ENCODE peak calls at places on chromosome 10, in ten cellular contexts. One of them, this sample, is unnamed.
A peak's percentile ranks its signal among the peaks of the same experiment; 100 is the strongest.

GRCh38 chr10:116737582-116738358 is 4.6 kb downstream of the HSPA12A start:
- DNase-seq in AG09309: no peak
- DNase-seq in ovary: peak; percentile 64
- DNase-seq in nucleus accumbens: no peak
- DNase-seq in IMR-90: no peak
- DNase-seq in AML-193: no peak
- DNase-seq in activated CD8-positive, alpha-beta T cell treated with anti-CD3 and anti-CD28 coated beads, Interleukin-2, amount 10 ng/mL, durations not matched to agents 7 days and 5 days: no peak
- DNase-seq in activated CD4-positive, alpha-beta T cell treated with anti-CD3 and anti-CD28 coated beads, Interleukin-2, amount 10 ng/mL, durations not matched to agents 7 days and 5 days: no peak
- DNase-seq in NCI-H2081: no peak
- DNase-seq in dermis microvascular lymphatic vessel endothelial cell: no peak
- DNase-seq in this sample: no peak

GRCh38 chr10:93777092-93777491 is 19.4 kb downstream of the LGI1 start:
- DNase-seq in AG09309: no peak
- DNase-seq in ovary: no peak
- DNase-seq in nucleus accumbens: no peak
- DNase-seq in IMR-90: no peak
- DNase-seq in AML-193: no peak
- DNase-seq in activated CD8-positive, alpha-beta T cell treated with anti-CD3 and anti-CD28 coated beads, Interleukin-2, amount 10 ng/mL, durations not matched to agents 7 days and 5 days: no peak
- DNase-seq in activated CD4-positive, alpha-beta T cell treated with anti-CD3 and anti-CD28 coated beads, Interleukin-2, amount 10 ng/mL, durations not matched to agents 7 days and 5 days: no peak
- DNase-seq in NCI-H2081: no peak
- DNase-seq in dermis microvascular lymphatic vessel endothelial cell: no peak
- DNase-seq in this sample: no peak

GRCh38 chr10:51137741-51138529 is 63.6 kb downstream of the PRKG1 start:
- DNase-seq in AG09309: peak; percentile 53
- DNase-seq in ovary: no peak
- DNase-seq in nucleus accumbens: no peak
- DNase-seq in IMR-90: peak; percentile 76
- DNase-seq in AML-193: no peak
- DNase-seq in activated CD8-positive, alpha-beta T cell treated with anti-CD3 and anti-CD28 coated beads, Interleukin-2, amount 10 ng/mL, durations not matched to agents 7 days and 5 days: no peak
- DNase-seq in activated CD4-positive, alpha-beta T cell treated with anti-CD3 and anti-CD28 coated beads, Interleukin-2, amount 10 ng/mL, durations not matched to agents 7 days and 5 days: no peak
- DNase-seq in NCI-H2081: no peak
- DNase-seq in dermis microvascular lymphatic vessel endothelial cell: no peak
- DNase-seq in this sample: no peak

GRCh38 chr10:49615721-49616120 is 1.9 kb downstream of the CHAT start:
- DNase-seq in AG09309: no peak
- DNase-seq in ovary: peak; percentile 15
- DNase-seq in nucleus accumbens: no peak
- DNase-seq in IMR-90: no peak
- DNase-seq in AML-193: no peak
- DNase-seq in activated CD8-positive, alpha-beta T cell treated with anti-CD3 and anti-CD28 coated beads, Interleukin-2, amount 10 ng/mL, durations not matched to agents 7 days and 5 days: no peak
- DNase-seq in activated CD4-positive, alpha-beta T cell treated with anti-CD3 and anti-CD28 coated beads, Interleukin-2, amount 10 ng/mL, durations not matched to agents 7 days and 5 days: no peak
- DNase-seq in NCI-H2081: no peak
- DNase-seq in dermis microvascular lymphatic vessel endothelial cell: no peak
- DNase-seq in this sample: no peak

GRCh38 chr10:92688927-92689662 is 660 bp upstream of the HHEX start:
- DNase-seq in AG09309: no peak
- DNase-seq in ovary: no peak
- DNase-seq in nucleus accumbens: no peak
- DNase-seq in IMR-90: peak; percentile 31
- DNase-seq in AML-193: no peak
- DNase-seq in activated CD8-positive, alpha-beta T cell treated with anti-CD3 and anti-CD28 coated beads, Interleukin-2, amount 10 ng/mL, durations not matched to agents 7 days and 5 days: peak; percentile 23
- DNase-seq in activated CD4-positive, alpha-beta T cell treated with anti-CD3 and anti-CD28 coated beads, Interleukin-2, amount 10 ng/mL, durations not matched to agents 7 days and 5 days: peak; percentile 6
- DNase-seq in NCI-H2081: no peak
- DNase-seq in dermis microvascular lymphatic vessel endothelial cell: peak; percentile 58
- DNase-seq in this sample: peak; percentile 19

GRCh38 chr10:113995201-113995600 is 48.5 kb upstream of the ADRB1 start:
- DNase-seq in AG09309: no peak
- DNase-seq in ovary: no peak
- DNase-seq in nucleus accumbens: no peak
- DNase-seq in IMR-90: no peak
- DNase-seq in AML-193: no peak
- DNase-seq in activated CD8-positive, alpha-beta T cell treated with anti-CD3 and anti-CD28 coated beads, Interleukin-2, amount 10 ng/mL, durations not matched to agents 7 days and 5 days: no peak
- DNase-seq in activated CD4-positive, alpha-beta T cell treated with anti-CD3 and anti-CD28 coated beads, Interleukin-2, amount 10 ng/mL, durations not matched to agents 7 days and 5 days: no peak
- DNase-seq in NCI-H2081: no peak
- DNase-seq in dermis microvascular lymphatic vessel endothelial cell: no peak
- DNase-seq in this sample: no peak

GRCh38 chr10:43259981-43260761 is 6.7 kb downstream of the RASGEF1A start:
- DNase-seq in AG09309: no peak
- DNase-seq in ovary: peak; percentile 49
- DNase-seq in nucleus accumbens: no peak
- DNase-seq in IMR-90: no peak
- DNase-seq in AML-193: no peak
- DNase-seq in activated CD8-positive, alpha-beta T cell treated with anti-CD3 and anti-CD28 coated beads, Interleukin-2, amount 10 ng/mL, durations not matched to agents 7 days and 5 days: no peak
- DNase-seq in activated CD4-positive, alpha-beta T cell treated with anti-CD3 and anti-CD28 coated beads, Interleukin-2, amount 10 ng/mL, durations not matched to agents 7 days and 5 days: no peak
- DNase-seq in NCI-H2081: no peak
- DNase-seq in dermis microvascular lymphatic vessel endothelial cell: peak; percentile 22
- DNase-seq in this sample: no peak

GRCh38 chr10:69421611-69422308 is 5.0 kb upstream of the TACR2 start:
- DNase-seq in AG09309: no peak
- DNase-seq in ovary: no peak
- DNase-seq in nucleus accumbens: no peak
- DNase-seq in IMR-90: peak; percentile 41
- DNase-seq in AML-193: no peak
- DNase-seq in activated CD8-positive, alpha-beta T cell treated with anti-CD3 and anti-CD28 coated beads, Interleukin-2, amount 10 ng/mL, durations not matched to agents 7 days and 5 days: no peak
- DNase-seq in activated CD4-positive, alpha-beta T cell treated with anti-CD3 and anti-CD28 coated beads, Interleukin-2, amount 10 ng/mL, durations not matched to agents 7 days and 5 days: no peak
- DNase-seq in NCI-H2081: no peak
- DNase-seq in dermis microvascular lymphatic vessel endothelial cell: no peak
- DNase-seq in this sample: peak; percentile 62

GRCh38 chr10:31582365-31583052 is 263.5 kb downstream of the ZEB1 start:
- DNase-seq in AG09309: no peak
- DNase-seq in ovary: no peak
- DNase-seq in nucleus accumbens: no peak
- DNase-seq in IMR-90: peak; percentile 47
- DNase-seq in AML-193: peak; percentile 10
- DNase-seq in activated CD8-positive, alpha-beta T cell treated with anti-CD3 and anti-CD28 coated beads, Interleukin-2, amount 10 ng/mL, durations not matched to agents 7 days and 5 days: no peak
- DNase-seq in activated CD4-positive, alpha-beta T cell treated with anti-CD3 and anti-CD28 coated beads, Interleukin-2, amount 10 ng/mL, durations not matched to agents 7 days and 5 days: no peak
- DNase-seq in NCI-H2081: no peak
- DNase-seq in dermis microvascular lymphatic vessel endothelial cell: peak; percentile 22
- DNase-seq in this sample: no peak

GRCh38 chr10:37855691-37856090 is 1.7 kb downstream of the ZNF248 start:
- DNase-seq in AG09309: no peak
- DNase-seq in ovary: no peak
- DNase-seq in nucleus accumbens: no peak
- DNase-seq in IMR-90: no peak
- DNase-seq in AML-193: no peak
- DNase-seq in activated CD8-positive, alpha-beta T cell treated with anti-CD3 and anti-CD28 coated beads, Interleukin-2, amount 10 ng/mL, durations not matched to agents 7 days and 5 days: no peak
- DNase-seq in activated CD4-positive, alpha-beta T cell treated with anti-CD3 and anti-CD28 coated beads, Interleukin-2, amount 10 ng/mL, durations not matched to agents 7 days and 5 days: no peak
- DNase-seq in NCI-H2081: no peak
- DNase-seq in dermis microvascular lymphatic vessel endothelial cell: no peak
- DNase-seq in this sample: no peak

GRCh38 chr10:97048649-97049427 is 136.9 kb downstream of the SLIT1 start:
- DNase-seq in AG09309: no peak
- DNase-seq in ovary: no peak
- DNase-seq in nucleus accumbens: no peak
- DNase-seq in IMR-90: no peak
- DNase-seq in AML-193: no peak
- DNase-seq in activated CD8-positive, alpha-beta T cell treated with anti-CD3 and anti-CD28 coated beads, Interleukin-2, amount 10 ng/mL, durations not matched to agents 7 days and 5 days: no peak
- DNase-seq in activated CD4-positive, alpha-beta T cell treated with anti-CD3 and anti-CD28 coated beads, Interleukin-2, amount 10 ng/mL, durations not matched to agents 7 days and 5 days: no peak
- DNase-seq in NCI-H2081: no peak
- DNase-seq in dermis microvascular lymphatic vessel endothelial cell: no peak
- DNase-seq in this sample: no peak

GRCh38 chr10:73931767-73932624 is 21.1 kb downstream of the PLAU start:
- DNase-seq in AG09309: no peak
- DNase-seq in ovary: no peak
- DNase-seq in nucleus accumbens: no peak
- DNase-seq in IMR-90: no peak
- DNase-seq in AML-193: no peak
- DNase-seq in activated CD8-positive, alpha-beta T cell treated with anti-CD3 and anti-CD28 coated beads, Interleukin-2, amount 10 ng/mL, durations not matched to agents 7 days and 5 days: peak; percentile 70
- DNase-seq in activated CD4-positive, alpha-beta T cell treated with anti-CD3 and anti-CD28 coated beads, Interleukin-2, amount 10 ng/mL, durations not matched to agents 7 days and 5 days: peak; percentile 64
- DNase-seq in NCI-H2081: no peak
- DNase-seq in dermis microvascular lymphatic vessel endothelial cell: peak; percentile 39
- DNase-seq in this sample: no peak

GRCh38 chr10:80289451-80290287 is at the start of gene MAT1A:
- DNase-seq in AG09309: no peak
- DNase-seq in ovary: no peak
- DNase-seq in nucleus accumbens: no peak
- DNase-seq in IMR-90: peak; percentile 3
- DNase-seq in AML-193: no peak
- DNase-seq in activated CD8-positive, alpha-beta T cell treated with anti-CD3 and anti-CD28 coated beads, Interleukin-2, amount 10 ng/mL, durations not matched to agents 7 days and 5 days: no peak
- DNase-seq in activated CD4-positive, alpha-beta T cell treated with anti-CD3 and anti-CD28 coated beads, Interleukin-2, amount 10 ng/mL, durations not matched to agents 7 days and 5 days: no peak
- DNase-seq in NCI-H2081: no peak
- DNase-seq in dermis microvascular lymphatic vessel endothelial cell: no peak
- DNase-seq in this sample: no peak

GRCh38 chr10:124356706-124357582 is 61.8 kb downstream of the OAT start:
- DNase-seq in AG09309: no peak
- DNase-seq in ovary: no peak
- DNase-seq in nucleus accumbens: no peak
- DNase-seq in IMR-90: no peak
- DNase-seq in AML-193: no peak
- DNase-seq in activated CD8-positive, alpha-beta T cell treated with anti-CD3 and anti-CD28 coated beads, Interleukin-2, amount 10 ng/mL, durations not matched to agents 7 days and 5 days: no peak
- DNase-seq in activated CD4-positive, alpha-beta T cell treated with anti-CD3 and anti-CD28 coated beads, Interleukin-2, amount 10 ng/mL, durations not matched to agents 7 days and 5 days: no peak
- DNase-seq in NCI-H2081: no peak
- DNase-seq in dermis microvascular lymphatic vessel endothelial cell: no peak
- DNase-seq in this sample: no peak

GRCh38 chr10:129328531-129328930 is 138.5 kb upstream of the MGMT start:
- DNase-seq in AG09309: no peak
- DNase-seq in ovary: no peak
- DNase-seq in nucleus accumbens: no peak
- DNase-seq in IMR-90: peak; percentile 74
- DNase-seq in AML-193: no peak
- DNase-seq in activated CD8-positive, alpha-beta T cell treated with anti-CD3 and anti-CD28 coated beads, Interleukin-2, amount 10 ng/mL, durations not matched to agents 7 days and 5 days: no peak
- DNase-seq in activated CD4-positive, alpha-beta T cell treated with anti-CD3 and anti-CD28 coated beads, Interleukin-2, amount 10 ng/mL, durations not matched to agents 7 days and 5 days: no peak
- DNase-seq in NCI-H2081: no peak
- DNase-seq in dermis microvascular lymphatic vessel endothelial cell: peak; percentile 35
- DNase-seq in this sample: no peak

GRCh38 chr10:132555648-132556575 is 18.3 kb downstream of the INPP5A start:
- DNase-seq in AG09309: no peak
- DNase-seq in ovary: no peak
- DNase-seq in nucleus accumbens: no peak
- DNase-seq in IMR-90: no peak
- DNase-seq in AML-193: no peak
- DNase-seq in activated CD8-positive, alpha-beta T cell treated with anti-CD3 and anti-CD28 coated beads, Interleukin-2, amount 10 ng/mL, durations not matched to agents 7 days and 5 days: no peak
- DNase-seq in activated CD4-positive, alpha-beta T cell treated with anti-CD3 and anti-CD28 coated beads, Interleukin-2, amount 10 ng/mL, durations not matched to agents 7 days and 5 days: no peak
- DNase-seq in NCI-H2081: no peak
- DNase-seq in dermis microvascular lymphatic vessel endothelial cell: no peak
- DNase-seq in this sample: no peak

GRCh38 chr10:14253079-14253478 is 77.6 kb downstream of the FRMD4A start:
- DNase-seq in AG09309: no peak
- DNase-seq in ovary: no peak
- DNase-seq in nucleus accumbens: no peak
- DNase-seq in IMR-90: no peak
- DNase-seq in AML-193: no peak
- DNase-seq in activated CD8-positive, alpha-beta T cell treated with anti-CD3 and anti-CD28 coated beads, Interleukin-2, amount 10 ng/mL, durations not matched to agents 7 days and 5 days: no peak
- DNase-seq in activated CD4-positive, alpha-beta T cell treated with anti-CD3 and anti-CD28 coated beads, Interleukin-2, amount 10 ng/mL, durations not matched to agents 7 days and 5 days: no peak
- DNase-seq in NCI-H2081: no peak
- DNase-seq in dermis microvascular lymphatic vessel endothelial cell: no peak
- DNase-seq in this sample: no peak

GRCh38 chr10:83122336-83122735 is 1017.0 kb upstream of the GHITM start:
- DNase-seq in AG09309: peak; percentile 63
- DNase-seq in ovary: no peak
- DNase-seq in nucleus accumbens: no peak
- DNase-seq in IMR-90: no peak
- DNase-seq in AML-193: no peak
- DNase-seq in activated CD8-positive, alpha-beta T cell treated with anti-CD3 and anti-CD28 coated beads, Interleukin-2, amount 10 ng/mL, durations not matched to agents 7 days and 5 days: no peak
- DNase-seq in activated CD4-positive, alpha-beta T cell treated with anti-CD3 and anti-CD28 coated beads, Interleukin-2, amount 10 ng/mL, durations not matched to agents 7 days and 5 days: no peak
- DNase-seq in NCI-H2081: no peak
- DNase-seq in dermis microvascular lymphatic vessel endothelial cell: no peak
- DNase-seq in this sample: no peak

GRCh38 chr10:50511512-50512213 is 112.1 kb downstream of the SGMS1 start:
- DNase-seq in AG09309: no peak
- DNase-seq in ovary: no peak
- DNase-seq in nucleus accumbens: no peak
- DNase-seq in IMR-90: peak; percentile 80
- DNase-seq in AML-193: no peak
- DNase-seq in activated CD8-positive, alpha-beta T cell treated with anti-CD3 and anti-CD28 coated beads, Interleukin-2, amount 10 ng/mL, durations not matched to agents 7 days and 5 days: no peak
- DNase-seq in activated CD4-positive, alpha-beta T cell treated with anti-CD3 and anti-CD28 coated beads, Interleukin-2, amount 10 ng/mL, durations not matched to agents 7 days and 5 days: no peak
- DNase-seq in NCI-H2081: no peak
- DNase-seq in dermis microvascular lymphatic vessel endothelial cell: peak; percentile 46
- DNase-seq in this sample: no peak

GRCh38 chr10:99975106-99975829 is 34.5 kb downstream of the DNMBP start:
- DNase-seq in AG09309: no peak
- DNase-seq in ovary: no peak
- DNase-seq in nucleus accumbens: no peak
- DNase-seq in IMR-90: no peak
- DNase-seq in AML-193: no peak
- DNase-seq in activated CD8-positive, alpha-beta T cell treated with anti-CD3 and anti-CD28 coated beads, Interleukin-2, amount 10 ng/mL, durations not matched to agents 7 days and 5 days: no peak
- DNase-seq in activated CD4-positive, alpha-beta T cell treated with anti-CD3 and anti-CD28 coated beads, Interleukin-2, amount 10 ng/mL, durations not matched to agents 7 days and 5 days: no peak
- DNase-seq in NCI-H2081: no peak
- DNase-seq in dermis microvascular lymphatic vessel endothelial cell: no peak
- DNase-seq in this sample: no peak

GRCh38 chr10:91617073-91617580 is 15.7 kb downstream of the PPP1R3C start:
- DNase-seq in AG09309: no peak
- DNase-seq in ovary: no peak
- DNase-seq in nucleus accumbens: no peak
- DNase-seq in IMR-90: peak; percentile 94
- DNase-seq in AML-193: no peak
- DNase-seq in activated CD8-positive, alpha-beta T cell treated with anti-CD3 and anti-CD28 coated beads, Interleukin-2, amount 10 ng/mL, durations not matched to agents 7 days and 5 days: no peak
- DNase-seq in activated CD4-positive, alpha-beta T cell treated with anti-CD3 and anti-CD28 coated beads, Interleukin-2, amount 10 ng/mL, durations not matched to agents 7 days and 5 days: no peak
- DNase-seq in NCI-H2081: no peak
- DNase-seq in dermis microvascular lymphatic vessel endothelial cell: peak; percentile 28
- DNase-seq in this sample: no peak

GRCh38 chr10:66836057-66836456 is 89.8 kb upstream of the LRRTM3 start:
- DNase-seq in AG09309: peak; percentile 8
- DNase-seq in ovary: no peak
- DNase-seq in nucleus accumbens: no peak
- DNase-seq in IMR-90: peak; percentile 81
- DNase-seq in AML-193: no peak
- DNase-seq in activated CD8-positive, alpha-beta T cell treated with anti-CD3 and anti-CD28 coated beads, Interleukin-2, amount 10 ng/mL, durations not matched to agents 7 days and 5 days: no peak
- DNase-seq in activated CD4-positive, alpha-beta T cell treated with anti-CD3 and anti-CD28 coated beads, Interleukin-2, amount 10 ng/mL, durations not matched to agents 7 days and 5 days: no peak
- DNase-seq in NCI-H2081: no peak
- DNase-seq in dermis microvascular lymphatic vessel endothelial cell: no peak
- DNase-seq in this sample: no peak

GRCh38 chr10:114306116-114306973 is 67.3 kb downstream of the VWA2 start:
- DNase-seq in AG09309: peak; percentile 69
- DNase-seq in ovary: no peak
- DNase-seq in nucleus accumbens: no peak
- DNase-seq in IMR-90: peak; percentile 94
- DNase-seq in AML-193: no peak
- DNase-seq in activated CD8-positive, alpha-beta T cell treated with anti-CD3 and anti-CD28 coated beads, Interleukin-2, amount 10 ng/mL, durations not matched to agents 7 days and 5 days: no peak
- DNase-seq in activated CD4-positive, alpha-beta T cell treated with anti-CD3 and anti-CD28 coated beads, Interleukin-2, amount 10 ng/mL, durations not matched to agents 7 days and 5 days: no peak
- DNase-seq in NCI-H2081: no peak
- DNase-seq in dermis microvascular lymphatic vessel endothelial cell: no peak
- DNase-seq in this sample: no peak

GRCh38 chr10:44310762-44311562 is 73.9 kb downstream of the CXCL12 start:
- DNase-seq in AG09309: no peak
- DNase-seq in ovary: peak; percentile 93
- DNase-seq in nucleus accumbens: peak; percentile 70
- DNase-seq in IMR-90: peak; percentile 79
- DNase-seq in AML-193: no peak
- DNase-seq in activated CD8-positive, alpha-beta T cell treated with anti-CD3 and anti-CD28 coated beads, Interleukin-2, amount 10 ng/mL, durations not matched to agents 7 days and 5 days: peak; percentile 74
- DNase-seq in activated CD4-positive, alpha-beta T cell treated with anti-CD3 and anti-CD28 coated beads, Interleukin-2, amount 10 ng/mL, durations not matched to agents 7 days and 5 days: peak; percentile 59
- DNase-seq in NCI-H2081: no peak
- DNase-seq in dermis microvascular lymphatic vessel endothelial cell: peak; percentile 68
- DNase-seq in this sample: peak; percentile 91

GRCh38 chr10:20202337-20202736 is 386.1 kb downstream of the PLXDC2 start:
- DNase-seq in AG09309: no peak
- DNase-seq in ovary: no peak
- DNase-seq in nucleus accumbens: no peak
- DNase-seq in IMR-90: no peak
- DNase-seq in AML-193: peak; percentile 29
- DNase-seq in activated CD8-positive, alpha-beta T cell treated with anti-CD3 and anti-CD28 coated beads, Interleukin-2, amount 10 ng/mL, durations not matched to agents 7 days and 5 days: no peak
- DNase-seq in activated CD4-positive, alpha-beta T cell treated with anti-CD3 and anti-CD28 coated beads, Interleukin-2, amount 10 ng/mL, durations not matched to agents 7 days and 5 days: no peak
- DNase-seq in NCI-H2081: no peak
- DNase-seq in dermis microvascular lymphatic vessel endothelial cell: no peak
- DNase-seq in this sample: no peak

GRCh38 chr10:32958992-32959703 is 1.1 kb upstream of the ITGB1 start:
- DNase-seq in AG09309: no peak
- DNase-seq in ovary: no peak
- DNase-seq in nucleus accumbens: no peak
- DNase-seq in IMR-90: no peak
- DNase-seq in AML-193: no peak
- DNase-seq in activated CD8-positive, alpha-beta T cell treated with anti-CD3 and anti-CD28 coated beads, Interleukin-2, amount 10 ng/mL, durations not matched to agents 7 days and 5 days: no peak
- DNase-seq in activated CD4-positive, alpha-beta T cell treated with anti-CD3 and anti-CD28 coated beads, Interleukin-2, amount 10 ng/mL, durations not matched to agents 7 days and 5 days: no peak
- DNase-seq in NCI-H2081: no peak
- DNase-seq in dermis microvascular lymphatic vessel endothelial cell: no peak
- DNase-seq in this sample: no peak

GRCh38 chr10:11881477-11882417 is 58.6 kb downstream of the PROSER2 start:
- DNase-seq in AG09309: no peak
- DNase-seq in ovary: no peak
- DNase-seq in nucleus accumbens: no peak
- DNase-seq in IMR-90: peak; percentile 23
- DNase-seq in AML-193: no peak
- DNase-seq in activated CD8-positive, alpha-beta T cell treated with anti-CD3 and anti-CD28 coated beads, Interleukin-2, amount 10 ng/mL, durations not matched to agents 7 days and 5 days: no peak
- DNase-seq in activated CD4-positive, alpha-beta T cell treated with anti-CD3 and anti-CD28 coated beads, Interleukin-2, amount 10 ng/mL, durations not matched to agents 7 days and 5 days: no peak
- DNase-seq in NCI-H2081: no peak
- DNase-seq in dermis microvascular lymphatic vessel endothelial cell: no peak
- DNase-seq in this sample: no peak

GRCh38 chr10:82358486-82359097 is 483.6 kb downstream of the NRG3 start:
- DNase-seq in AG09309: no peak
- DNase-seq in ovary: no peak
- DNase-seq in nucleus accumbens: no peak
- DNase-seq in IMR-90: peak; percentile 6
- DNase-seq in AML-193: no peak
- DNase-seq in activated CD8-positive, alpha-beta T cell treated with anti-CD3 and anti-CD28 coated beads, Interleukin-2, amount 10 ng/mL, durations not matched to agents 7 days and 5 days: no peak
- DNase-seq in activated CD4-positive, alpha-beta T cell treated with anti-CD3 and anti-CD28 coated beads, Interleukin-2, amount 10 ng/mL, durations not matched to agents 7 days and 5 days: no peak
- DNase-seq in NCI-H2081: no peak
- DNase-seq in dermis microvascular lymphatic vessel endothelial cell: peak; percentile 19
- DNase-seq in this sample: no peak